ENCODE peak calls at places on chromosomes 5 and 9, in six cellular contexts. M, P, E, W, I and U are unnamed samples.
A peak's percentile ranks its signal among the peaks of the same experiment; 100 is the strongest.

GRCh38 chr9:94975480-94976452 is 249.3 kb downstream of the AOPEP start:
- DNase-seq in M (no peak), P (no peak), E (no peak), W (no peak), I (no peak), U (no peak)

GRCh38 chr5:95809414-95809960 is 13.0 kb downstream of the GLRX start:
- DNase-seq in M (no peak), P (peak; percentile 52), E (peak; percentile 55), W (no peak), I (no peak), U (no peak)

GRCh38 chr5:4095918-4096630 is 500.4 kb downstream of the IRX1 start:
- DNase-seq in M (no peak), P (no peak), E (no peak), W (no peak), I (no peak), U (no peak)

GRCh38 chr9:118108971-118109370 is 404.8 kb downstream of the TLR4 start:
- DNase-seq in M (no peak), P (no peak), E (no peak), W (no peak), I (no peak), U (peak; percentile 40)

GRCh38 chr9:19998823-19999455 is 210.1 kb upstream of the SLC24A2 start:
- DNase-seq in M (no peak), P (no peak), E (no peak), W (no peak), I (no peak), U (peak; percentile 22)

GRCh38 chr9:131520448-131520847 is 10.6 kb downstream of the UCK1 start:
- DNase-seq in M (no peak), P (no peak), E (no peak), W (no peak), I (no peak), U (no peak)

GRCh38 chr9:22229069-22229468 is 217.6 kb upstream of the DMRTA1 start:
- DNase-seq in M (no peak), P (no peak), E (no peak), W (no peak), I (no peak), U (no peak)

GRCh38 chr9:79089054-79089560 is 482.7 kb upstream of the TLE4 start:
- DNase-seq in M (no peak), P (no peak), E (no peak), W (no peak), I (no peak), U (no peak)

GRCh38 chr9:111601237-111602018 is 2.0 kb upstream of the PTGR1 start:
- DNase-seq in M (no peak), P (peak; percentile 69), E (no peak), W (peak; percentile 75), I (no peak), U (no peak)

GRCh38 chr5:14665949-14666741 is 1.6 kb downstream of the OTULIN start:
- DNase-seq in M (peak; percentile 50), P (peak; percentile 33), E (no peak), W (peak; percentile 46), I (no peak), U (no peak)

GRCh38 chr5:23704176-23704855 is 196.9 kb downstream of the PRDM9 start:
- DNase-seq in M (no peak), P (no peak), E (no peak), W (no peak), I (no peak), U (peak; percentile 16)

GRCh38 chr5:14450055-14450524 is 131.5 kb upstream of the OTULINL start:
- DNase-seq in M (no peak), P (peak; percentile 92), E (peak; percentile 93), W (no peak), I (peak; percentile 71), U (no peak)

GRCh38 chr9:13083973-13084528 is 195.4 kb downstream of the MPDZ start:
- DNase-seq in M (no peak), P (peak; percentile 66), E (no peak), W (no peak), I (no peak), U (peak; percentile 46)

GRCh38 chr9:37761511-37761910 is 7.9 kb downstream of the TRMT10B start:
- DNase-seq in M (no peak), P (peak; percentile 88), E (no peak), W (no peak), I (no peak), U (no peak)

GRCh38 chr5:179806250-179807045 is at the start of gene MGAT4B:
- DNase-seq in M (peak; percentile 83), P (peak; percentile 70), E (no peak), W (no peak), I (peak; percentile 79), U (no peak)
- H3K27ac ChIP-seq in M (peak within 1 kb of the TSS; percentile 99), P (peak within 1 kb of the TSS; percentile 91), E (peak within 1 kb of the TSS; percentile 93), W (peak within 1 kb of the TSS; percentile 99), I (peak within 1 kb of the TSS; percentile 90), U (peak within 1 kb of the TSS; percentile 92)

DNA sequence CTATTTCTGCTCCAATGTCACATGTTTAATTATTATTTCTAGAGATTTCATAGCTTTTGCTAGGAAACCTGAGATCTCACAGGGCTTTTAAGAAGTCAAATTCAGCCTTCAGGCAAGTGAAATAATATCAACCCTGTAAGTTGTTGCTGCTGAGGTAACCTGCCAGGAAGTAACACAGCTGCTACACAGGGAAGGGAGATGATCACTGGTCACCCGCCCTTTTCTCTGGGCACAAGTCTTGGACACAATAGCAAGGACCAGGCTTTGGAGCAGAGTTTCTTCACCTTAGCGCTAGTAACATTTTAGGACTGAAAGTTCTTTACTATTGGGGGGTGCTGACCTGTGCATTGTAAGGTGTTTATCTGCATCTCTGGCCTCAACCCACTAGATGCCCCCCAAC is 50.1 kb downstream of the PTTG1 start:
- DNase-seq in M (peak; percentile 36), P (no peak), E (no peak), W (no peak), I (no peak), U (no peak)
- H3K27ac ChIP-seq in M (peak overlapping the region; percentile 54), P (no peak overlapping the region), E (no peak overlapping the region), W (no peak overlapping the region), I (no peak overlapping the region), U (no peak overlapping the region)

DNA sequence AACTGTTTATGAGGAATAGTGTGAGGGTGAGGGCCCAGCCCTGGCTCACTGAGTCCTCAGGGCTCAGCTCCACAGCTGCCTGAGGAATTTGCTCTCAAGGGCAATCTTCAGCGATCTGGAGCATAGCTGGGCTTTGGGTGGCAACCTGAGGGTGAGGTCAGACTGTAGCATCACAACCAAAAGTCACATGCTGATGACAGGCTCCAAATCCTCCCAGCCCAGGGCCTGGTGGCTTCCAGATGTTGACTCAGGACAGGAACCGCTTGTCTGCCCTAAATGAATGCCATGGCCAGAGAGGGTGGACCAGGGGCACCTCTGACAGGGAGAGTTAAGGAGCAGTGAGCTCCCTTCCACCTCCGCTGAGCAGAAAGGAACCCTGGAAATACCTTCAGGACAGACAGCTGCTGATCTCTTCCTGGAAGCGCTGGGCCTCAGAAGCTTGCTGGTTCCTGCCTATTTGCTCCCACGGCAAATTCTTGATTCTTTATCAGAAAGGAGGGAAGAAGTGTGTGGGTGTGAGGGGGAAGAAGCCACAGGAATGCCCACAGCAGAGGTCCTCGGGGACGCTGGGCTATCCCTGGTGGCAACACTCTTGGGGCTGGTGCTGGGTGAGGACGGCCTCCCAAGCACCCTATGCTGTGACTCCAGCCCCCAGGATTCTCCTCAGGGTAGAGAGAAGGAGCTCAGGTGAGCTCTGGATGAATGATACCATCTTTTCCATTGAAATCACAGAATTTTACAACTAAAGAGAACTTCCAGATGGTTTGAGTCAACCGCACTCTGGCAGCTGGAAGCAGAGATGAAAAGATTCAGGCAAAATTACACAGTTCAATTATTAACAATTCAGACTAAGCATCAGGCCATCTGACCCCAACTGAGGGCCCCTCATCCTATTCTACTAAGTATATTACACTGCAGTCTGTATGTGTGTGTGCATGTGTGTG is 13.8 kb upstream of the CTSL start:
- DNase-seq in M (no peak), P (peak; percentile 81), E (peak; percentile 68), W (peak; percentile 24), I (no peak), U (no peak)
- H3K27ac ChIP-seq in M (no peak overlapping the region), P (peak overlapping the region; percentile 89), E (no peak overlapping the region), W (peak overlapping the region; percentile 95), I (no peak overlapping the region), U (peak overlapping the region; percentile 45)

DNA sequence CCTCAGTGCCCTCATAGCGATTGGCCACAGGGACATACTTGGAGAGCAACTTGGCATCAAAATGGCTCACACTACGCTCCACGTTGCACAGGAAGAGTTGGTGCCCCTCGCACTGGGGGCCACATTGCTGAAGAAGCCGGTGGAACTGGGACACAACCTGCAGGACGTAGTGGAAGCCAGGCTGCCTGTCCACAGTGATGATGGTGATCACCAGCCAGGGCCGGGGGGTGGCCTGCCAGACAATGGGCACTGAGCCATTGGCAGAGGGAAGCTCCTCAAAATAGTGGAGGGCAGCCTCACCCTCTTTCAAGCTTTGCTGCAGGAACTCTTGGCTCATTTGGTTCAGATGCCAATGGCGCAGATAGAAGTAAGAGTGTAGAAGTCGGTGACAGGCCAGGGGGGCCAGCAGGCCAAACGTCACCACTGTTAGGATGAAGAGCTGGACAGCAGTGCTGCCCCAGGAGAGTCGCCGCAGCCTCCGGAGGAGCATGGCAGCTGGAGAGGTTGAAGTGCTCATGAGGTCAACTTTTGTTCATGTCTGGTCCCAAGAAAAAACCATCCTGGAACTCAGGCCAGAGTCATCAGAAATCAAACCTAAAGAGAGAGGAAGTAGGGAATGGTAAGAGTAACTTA is 41.1 kb upstream of the ALDOB start:
- DNase-seq in M (no peak), P (no peak), E (no peak), W (no peak), I (no peak), U (no peak)
- H3K27ac ChIP-seq in M (no peak overlapping the region), P (peak overlapping the region; percentile 23), E (no peak overlapping the region), W (no peak overlapping the region), I (no peak overlapping the region), U (peak overlapping the region; percentile 98)

GRCh38 chr5:119411291-119411934 is 40.9 kb upstream of the HSD17B4 start:
- DNase-seq in M (no peak), P (peak; percentile 46), E (no peak), W (no peak), I (no peak), U (peak; percentile 68)
- H3K27ac ChIP-seq in M (peak overlapping the region; percentile 45), P (peak overlapping the region; percentile 65), E (peak overlapping the region; percentile 56), W (peak overlapping the region; percentile 85), I (peak overlapping the region; percentile 23), U (peak overlapping the region; percentile 68)

DNA sequence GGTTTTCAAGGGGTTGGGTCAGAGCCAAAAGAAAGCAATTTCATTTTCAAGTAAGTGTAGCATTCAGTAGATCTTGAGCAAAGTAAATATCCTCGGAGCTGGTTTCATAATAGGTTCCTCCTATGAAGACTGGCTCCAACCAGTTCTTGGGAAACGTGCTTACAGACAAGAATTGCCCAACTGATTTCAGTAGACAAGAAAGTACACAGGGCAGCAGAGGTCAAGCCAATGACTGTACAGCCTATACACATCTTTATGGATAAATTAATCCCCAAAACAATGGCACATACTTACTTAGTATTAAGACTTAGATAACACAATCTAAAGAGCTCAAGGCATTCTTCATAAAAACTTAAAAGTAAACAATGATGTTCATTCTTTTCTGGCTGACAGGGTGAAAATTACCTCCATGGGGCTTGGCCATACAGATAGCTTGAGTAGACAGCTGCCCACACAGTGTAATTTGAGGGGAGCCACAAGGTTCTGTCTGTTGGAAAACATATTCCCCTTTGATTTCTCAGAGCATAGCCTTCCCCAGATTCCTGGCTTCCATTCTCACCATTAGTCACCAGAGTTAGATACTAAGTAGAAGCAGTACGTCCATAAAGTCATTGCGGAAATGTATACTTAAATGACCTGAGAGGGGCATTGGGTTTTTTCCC is 163.8 kb downstream of the ARRDC3 start:
- DNase-seq in M (peak; percentile 61), P (peak; percentile 85), E (peak; percentile 66), W (peak; percentile 31), I (no peak), U (peak; percentile 91)
- H3K27ac ChIP-seq in M (no peak overlapping the region), P (peak overlapping the region; percentile 64), E (peak overlapping the region; percentile 12), W (peak overlapping the region; percentile 72), I (no peak overlapping the region), U (peak overlapping the region; percentile 55)